ENCODE peak calls at places on chromosomes 13 and 19, in seven cellular contexts. T is tibial nerve; S is GDM1; W is heart right ventricle; J is left lung; Y is H9; D is CD4-positive, alpha-beta memory T cell. N is an unnamed sample.
A peak's percentile ranks its signal among the peaks of the same experiment; 100 is the strongest.

GRCh38 chr19:18002347-18002850 is 5.6 kb upstream of the ARRDC2 start:
- DNase-seq in J (peak; percentile 80), D (no peak), W (peak; percentile 42), S (peak; percentile 58), T (no peak), Y (no peak), N (no peak)

GRCh38 chr19:44512326-44513298 is 12.3 kb upstream of the ZNF180 start:
- DNase-seq in T (no peak), J (no peak), Y (peak; percentile 80), W (no peak), D (no peak), S (peak; percentile 20), N (no peak)

GRCh38 chr19:51458899-51459592 is 792 bp upstream of the SIGLEC8 start:
- DNase-seq in J (no peak), S (no peak), T (no peak), D (no peak), W (no peak), Y (no peak), N (peak; percentile 53)

GRCh38 chr19:1744822-1745563 is 8.3 kb upstream of the ONECUT3 start:
- DNase-seq in T (no peak), Y (no peak), W (no peak), J (no peak), D (no peak), S (no peak), N (no peak)

GRCh38 chr13:78586706-78587105 is 16.6 kb downstream of the POU4F1 start:
- DNase-seq in J (no peak), T (no peak), D (no peak), S (no peak), Y (peak; percentile 88), W (no peak), N (no peak)

GRCh38 chr13:38872693-38873092 is 117.9 kb downstream of the STOML3 start:
- DNase-seq in T (peak; percentile 25), J (peak; percentile 40), S (peak; percentile 20), D (peak; percentile 9), W (peak; percentile 24), Y (peak; percentile 67), N (no peak)

GRCh38 chr13:83796364-83796763 is 85.9 kb downstream of the SLITRK1 start:
- DNase-seq in S (no peak), W (no peak), T (no peak), J (no peak), D (no peak), Y (no peak), N (no peak)

GRCh38 chr19:21474671-21475181 is 30.7 kb upstream of the ZNF429 start:
- DNase-seq in W (peak; percentile 80), T (peak; percentile 29), J (peak; percentile 81), S (no peak), D (peak; percentile 48), Y (peak; percentile 95), N (peak; percentile 94)

GRCh38 chr19:10895920-10896319 is 24.6 kb downstream of the CARM1 start:
- DNase-seq in T (no peak), S (no peak), J (no peak), W (no peak), D (no peak), Y (peak; percentile 64), N (no peak)